ENCODE peak calls at places on chromosomes 4 and X, in six cellular contexts. R is stromal cell of bone marrow; M is fibroblast of the conjunctiva; D is NCI-H82; K is T-cell; G is stimulated activated CD4-positive, alpha-beta T cell treated with anti-CD3 and anti-CD28 coated beads, Interleukin-1b, Interleukin-23, amount 100 ng/mL, for 1 hour. O is an unnamed sample.

GRCh38 chr4:149311076-149311475 is 504.6 kb downstream of the IQCM start:
- DNase-seq in R (no peak), M (no peak), D (no peak), K (no peak), G (no peak), O (no peak)

GRCh38 chr4:75718529-75718928 is 5.8 kb upstream of the USO1 start:
- DNase-seq in R (no peak), M (no peak), D (no peak), K (no peak), G (no peak), O (no peak)

GRCh38 chr4:141180991-141181760 is 39.5 kb upstream of the ZNF330 start:
- DNase-seq in R (no peak), M (no peak), D (no peak), K (no peak), G (no peak), O (no peak)

GRCh38 chr4:34731045-34731444 is 1513.3 kb downstream of the ARAP2 start:
- DNase-seq in R (no peak), M (peak), D (no peak), K (no peak), G (no peak), O (no peak)

GRCh38 chr4:140653718-140654515 is 85.2 kb upstream of the UCP1 start:
- DNase-seq in R (peak), M (peak), D (no peak), K (no peak), G (no peak), O (peak)

GRCh38 chrX:10111364-10112148 is 45.2 kb upstream of the CLCN4 start:
- DNase-seq in R (no peak), M (no peak), D (no peak), K (peak), G (peak), O (no peak)

GRCh38 chr4:75995727-75996126 is 5.0 kb upstream of the SDAD1 start:
- DNase-seq in R (peak), M (peak), D (peak), K (no peak), G (no peak), O (peak)

GRCh38 chr4:31442236-31442635 is 722.1 kb downstream of the PCDH7 start:
- DNase-seq in R (no peak), M (no peak), D (no peak), K (no peak), G (no peak), O (peak)

GRCh38 chr4:188976644-188977115 is 837.4 kb downstream of the TRIML1 start:
- DNase-seq in R (peak), M (peak), D (no peak), K (no peak), G (no peak), O (peak)

GRCh38 chrX:19064175-19064574 is 58.1 kb downstream of the ADGRG2 start:
- DNase-seq in R (no peak), M (peak), D (peak), K (no peak), G (no peak), O (no peak)

GRCh38 chr4:139900964-139901376 is 235.4 kb downstream of the MGST2 start:
- DNase-seq in R (no peak), M (no peak), D (no peak), K (no peak), G (no peak), O (no peak)

GRCh38 chr4:7067523-7068278 is at the start of gene GRPEL1:
- DNase-seq in R (peak), M (peak), D (peak), K (peak), G (peak), O (peak)

GRCh38 chr4:144176476-144176875 is 36.0 kb upstream of the GYPA start:
- DNase-seq in R (peak), M (no peak), D (no peak), K (no peak), G (no peak), O (no peak)

GRCh38 chr4:172998527-172999469 is 169.8 kb upstream of the GALNT7 start:
- DNase-seq in R (peak), M (peak), D (no peak), K (no peak), G (no peak), O (no peak)

GRCh38 chr4:80201326-80202151 is 4.2 kb downstream of the PRDM8 start:
- DNase-seq in R (no peak), M (no peak), D (no peak), K (peak), G (no peak), O (peak)

GRCh38 chr4:101089168-101089567 is 258.2 kb downstream of the PPP3CA start:
- DNase-seq in R (no peak), M (no peak), D (no peak), K (no peak), G (no peak), O (no peak)

GRCh38 chr4:150723727-150724411 is 141.9 kb downstream of the MAB21L2 start:
- DNase-seq in R (no peak), M (no peak), D (no peak), K (no peak), G (no peak), O (no peak)

GRCh38 chr4:83605744-83606172 is 69.8 kb downstream of the GPAT3 start:
- DNase-seq in R (no peak), M (no peak), D (no peak), K (no peak), G (no peak), O (no peak)

GRCh38 chr4:1009647-1010521 is 1.5 kb upstream of the FGFRL1 start:
- DNase-seq in R (no peak), M (no peak), D (peak), K (peak), G (peak), O (peak)

GRCh38 chr4:85738721-85739120 is 263.8 kb downstream of the ARHGAP24 start:
- DNase-seq in R (no peak), M (no peak), D (no peak), K (no peak), G (no peak), O (no peak)

GRCh38 chr4:133150643-133151300 is 1.7 kb downstream of the PCDH10 start:
- DNase-seq in R (no peak), M (no peak), D (peak), K (no peak), G (no peak), O (peak)

GRCh38 chr4:73499996-73500765 is 18.6 kb downstream of the AFM start:
- DNase-seq in R (no peak), M (no peak), D (no peak), K (no peak), G (no peak), O (no peak)

GRCh38 chr4:85603437-85604336 is 128.7 kb downstream of the ARHGAP24 start:
- DNase-seq in R (no peak), M (no peak), D (no peak), K (no peak), G (no peak), O (no peak)

GRCh38 chrX:110938977-110939732 is 143.5 kb upstream of the CHRDL1 start:
- DNase-seq in R (no peak), M (no peak), D (no peak), K (no peak), G (no peak), O (no peak)

GRCh38 chrX:107541244-107541643 is 87.1 kb upstream of the PRPS1 start:
- DNase-seq in R (no peak), M (no peak), D (no peak), K (no peak), G (no peak), O (no peak)

GRCh38 chr4:141133146-141134006 is at the start of gene RNF150:
- DNase-seq in R (peak), M (peak), D (peak), K (peak), G (no peak), O (peak)

GRCh38 chr4:156347412-156348075 is 393.9 kb upstream of the CTSO start:
- DNase-seq in R (no peak), M (no peak), D (no peak), K (no peak), G (no peak), O (no peak)

GRCh38 chr4:168679397-168680176 is 182.7 kb downstream of the PALLD start:
- DNase-seq in R (no peak), M (no peak), D (no peak), K (no peak), G (no peak), O (no peak)

GRCh38 chrX:107204063-107204605 is 2.1 kb downstream of the NUP62CL start:
- DNase-seq in R (no peak), M (no peak), D (peak), K (no peak), G (no peak), O (peak)

GRCh38 chr4:161704653-161705052 is 459.1 kb downstream of the FSTL5 start:
- DNase-seq in R (no peak), M (no peak), D (peak), K (no peak), G (no peak), O (no peak)

GRCh38 chr4:176988226-176988625 is 195.5 kb upstream of the VEGFC start:
- DNase-seq in R (peak), M (peak), D (peak), K (no peak), G (no peak), O (no peak)

GRCh38 chrX:11437642-11438379 is 144.6 kb downstream of the AMELX start:
- DNase-seq in R (peak), M (peak), D (peak), K (no peak), G (no peak), O (no peak)

GRCh38 chr4:143515905-143516304 is 2.4 kb downstream of the SMARCA5 start:
- DNase-seq in R (no peak), M (no peak), D (no peak), K (no peak), G (no peak), O (no peak)

O was measured in neural progenitor cell.